ENCODE peak calls at places on chromosome X, in seven cellular contexts. One of them, this sample, is unnamed.

GRCh38 chrX:85084770-85085393 is 81.2 kb downstream of the APOOL start:
- DNase-seq in HCT116: peak
- DNase-seq in SK-N-SH: peak
- DNase-seq in H1: no peak
- DNase-seq in K562: peak
- DNase-seq in GM12878: peak
- DNase-seq in HepG2: peak
- DNase-seq in this sample: no peak

GRCh38 chrX:33138677-33139249 is 72.6 kb downstream of the DMD start:
- DNase-seq in HCT116: no peak
- DNase-seq in SK-N-SH: no peak
- DNase-seq in H1: no peak
- DNase-seq in K562: no peak
- DNase-seq in GM12878: no peak
- DNase-seq in HepG2: no peak
- DNase-seq in this sample: no peak

GRCh38 chrX:123860506-123860840 is 620 bp downstream of the XIAP start:
- DNase-seq in HCT116: no peak
- DNase-seq in SK-N-SH: peak
- DNase-seq in H1: no peak
- DNase-seq in K562: no peak
- DNase-seq in GM12878: peak
- DNase-seq in HepG2: peak
- DNase-seq in this sample: no peak

GRCh38 chrX:37405954-37406353 is 56.8 kb downstream of the PRRG1 start:
- DNase-seq in HCT116: no peak
- DNase-seq in SK-N-SH: no peak
- DNase-seq in H1: no peak
- DNase-seq in K562: no peak
- DNase-seq in GM12878: no peak
- DNase-seq in HepG2: no peak
- DNase-seq in this sample: no peak

GRCh38 chrX:70092247-70092646 is 30.0 kb downstream of the OTUD6A start:
- DNase-seq in HCT116: no peak
- DNase-seq in SK-N-SH: no peak
- DNase-seq in H1: no peak
- DNase-seq in K562: no peak
- DNase-seq in GM12878: no peak
- DNase-seq in HepG2: no peak
- DNase-seq in this sample: no peak

GRCh38 chrX:43595931-43596330 is 60.2 kb upstream of the MAOA start:
- DNase-seq in HCT116: no peak
- DNase-seq in SK-N-SH: no peak
- DNase-seq in H1: no peak
- DNase-seq in K562: no peak
- DNase-seq in GM12878: no peak
- DNase-seq in HepG2: no peak
- DNase-seq in this sample: no peak

GRCh38 chrX:18983711-18984380 is at the start of gene PHKA2:
- DNase-seq in HCT116: no peak
- DNase-seq in SK-N-SH: peak
- DNase-seq in H1: no peak
- DNase-seq in K562: peak
- DNase-seq in GM12878: no peak
- DNase-seq in HepG2: peak
- DNase-seq in this sample: no peak

GRCh38 chrX:21658152-21658737 is at the start of gene KLHL34:
- DNase-seq in HCT116: no peak
- DNase-seq in SK-N-SH: peak
- DNase-seq in H1: no peak
- DNase-seq in K562: no peak
- DNase-seq in GM12878: no peak
- DNase-seq in HepG2: no peak
- DNase-seq in this sample: no peak

GRCh38 chrX:47218920-47219815 is 687 bp downstream of the CDK16 start:
- DNase-seq in HCT116: no peak
- DNase-seq in SK-N-SH: peak
- DNase-seq in H1: no peak
- DNase-seq in K562: peak
- DNase-seq in GM12878: no peak
- DNase-seq in HepG2: no peak
- DNase-seq in this sample: no peak

GRCh38 chrX:100872161-100872560 is 2.0 kb downstream of the NOX1 start:
- DNase-seq in HCT116: no peak
- DNase-seq in SK-N-SH: no peak
- DNase-seq in H1: no peak
- DNase-seq in K562: no peak
- DNase-seq in GM12878: no peak
- DNase-seq in HepG2: no peak
- DNase-seq in this sample: no peak

GRCh38 chrX:45133465-45133864 is 67.2 kb downstream of the DIPK2B start:
- DNase-seq in HCT116: no peak
- DNase-seq in SK-N-SH: no peak
- DNase-seq in H1: no peak
- DNase-seq in K562: no peak
- DNase-seq in GM12878: no peak
- DNase-seq in HepG2: no peak
- DNase-seq in this sample: no peak

GRCh38 chrX:109974906-109975655 is 27.8 kb upstream of the TMEM164 start:
- DNase-seq in HCT116: no peak
- DNase-seq in SK-N-SH: no peak
- DNase-seq in H1: no peak
- DNase-seq in K562: peak
- DNase-seq in GM12878: no peak
- DNase-seq in HepG2: no peak
- DNase-seq in this sample: no peak

GRCh38 chrX:153792368-153792767 is 1.8 kb downstream of the IDH3G start:
- DNase-seq in HCT116: no peak
- DNase-seq in SK-N-SH: no peak
- DNase-seq in H1: no peak
- DNase-seq in K562: no peak
- DNase-seq in GM12878: no peak
- DNase-seq in HepG2: no peak
- DNase-seq in this sample: no peak

GRCh38 chrX:36957425-36958328 is 50.5 kb upstream of the FAM47C start:
- DNase-seq in HCT116: no peak
- DNase-seq in SK-N-SH: peak
- DNase-seq in H1: no peak
- DNase-seq in K562: no peak
- DNase-seq in GM12878: no peak
- DNase-seq in HepG2: no peak
- DNase-seq in this sample: no peak

GRCh38 chrX:151880895-151881294 is 31.8 kb upstream of the MAGEA4 start:
- DNase-seq in HCT116: no peak
- DNase-seq in SK-N-SH: no peak
- DNase-seq in H1: no peak
- DNase-seq in K562: no peak
- DNase-seq in GM12878: no peak
- DNase-seq in HepG2: no peak
- DNase-seq in this sample: no peak

GRCh38 chrX:150897371-150898319 is 823 bp downstream of the CD99L2 start:
- DNase-seq in HCT116: no peak
- DNase-seq in SK-N-SH: peak
- DNase-seq in H1: no peak
- DNase-seq in K562: no peak
- DNase-seq in GM12878: no peak
- DNase-seq in HepG2: no peak
- DNase-seq in this sample: no peak

DNA sequence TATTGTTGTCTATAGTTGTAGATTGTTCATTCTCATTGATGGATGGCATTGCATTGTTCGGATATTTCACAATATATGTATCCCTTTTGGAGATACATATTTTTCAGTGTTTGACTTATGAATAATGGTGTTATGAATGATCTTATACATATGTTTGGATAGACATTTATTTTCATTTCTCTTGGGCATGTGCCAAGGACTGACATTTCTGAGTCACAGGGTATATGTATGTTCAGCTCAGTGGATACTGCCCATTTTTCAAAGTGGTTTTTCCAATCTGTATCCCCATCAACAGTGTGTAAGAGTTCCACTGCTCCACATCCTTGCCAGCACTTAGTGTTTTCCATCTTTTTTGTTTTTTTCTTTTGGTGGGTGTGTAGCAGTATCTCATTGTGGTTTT is 45.0 kb upstream of the RAB40AL start:
- DNase-seq in HCT116: no peak
- DNase-seq in SK-N-SH: no peak
- DNase-seq in H1: no peak
- DNase-seq in K562: no peak
- DNase-seq in GM12878: no peak
- DNase-seq in HepG2: no peak
- DNase-seq in this sample: no peak
- TF ChIP-seq SIN3A in HCT116: no peak
- TF ChIP-seq SIN3A in SK-N-SH: no peak
- TF ChIP-seq SIN3A in H1: no peak
- TF ChIP-seq SIN3A in K562: no peak
- TF ChIP-seq SIN3A in GM12878: no peak
- TF ChIP-seq SIN3A in HepG2: no peak
- TF ChIP-seq SIN3A in this sample: no peak

DNA sequence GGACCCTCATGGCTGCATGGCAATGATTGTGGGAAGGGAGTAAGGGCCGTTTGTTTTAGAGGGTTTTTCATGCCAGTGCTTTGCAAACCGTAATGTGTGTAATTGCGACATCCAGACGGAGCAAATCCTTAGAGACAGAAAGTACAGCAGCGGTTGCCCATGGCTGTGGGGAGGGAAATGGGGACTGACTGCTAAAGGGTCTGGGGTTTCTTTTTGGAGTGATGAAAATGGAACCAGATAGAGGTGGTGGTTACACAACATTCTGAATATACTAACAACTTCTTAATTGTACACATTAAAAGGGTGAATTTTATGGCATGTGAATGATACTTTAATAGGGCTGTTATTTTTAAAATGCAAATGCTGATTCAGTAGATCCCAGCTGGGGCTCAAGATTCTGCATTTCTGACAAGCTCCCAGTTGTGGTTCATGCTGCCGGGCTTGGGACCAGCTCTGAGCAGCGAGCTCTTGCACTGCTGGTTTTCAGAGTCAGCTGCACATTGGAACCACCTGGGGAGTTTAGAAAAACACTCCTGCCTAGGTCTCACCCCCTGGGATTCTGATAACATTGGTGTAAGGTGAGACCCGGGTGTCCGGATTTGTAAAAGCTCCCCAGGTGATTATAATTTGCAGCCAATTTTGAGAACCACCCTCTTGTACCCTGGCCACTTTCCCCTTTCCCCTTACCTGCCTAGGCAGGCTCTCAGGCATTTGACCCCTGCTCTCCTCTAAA is 47.7 kb downstream of the PRPS1 start:
- DNase-seq in HCT116: no peak
- DNase-seq in SK-N-SH: no peak
- DNase-seq in H1: no peak
- DNase-seq in K562: no peak
- DNase-seq in GM12878: no peak
- DNase-seq in HepG2: no peak
- DNase-seq in this sample: no peak
- H3K4me3 ChIP-seq in HCT116: peak
- H3K4me3 ChIP-seq in SK-N-SH: peak
- H3K4me3 ChIP-seq in H1: no peak
- H3K4me3 ChIP-seq in K562: peak
- H3K4me3 ChIP-seq in GM12878: peak
- H3K4me3 ChIP-seq in HepG2: no peak
- H3K4me3 ChIP-seq in this sample: peak

GRCh38 chrX:64176876-64177275 is 28.6 kb downstream of the AMER1 start:
- DNase-seq in HCT116: no peak
- DNase-seq in SK-N-SH: no peak
- DNase-seq in H1: no peak
- DNase-seq in K562: no peak
- DNase-seq in GM12878: no peak
- DNase-seq in HepG2: peak
- DNase-seq in this sample: no peak
- H3K27ac ChIP-seq in HCT116: no peak
- H3K27ac ChIP-seq in SK-N-SH: no peak
- H3K27ac ChIP-seq in H1: no peak
- H3K27ac ChIP-seq in K562: no peak
- H3K27ac ChIP-seq in GM12878: no peak
- H3K27ac ChIP-seq in HepG2: no peak
- H3K27ac ChIP-seq in this sample: no peak

GRCh38 chrX:50115973-50116372 is 84.8 kb downstream of the AKAP4 start:
- DNase-seq in HCT116: no peak
- DNase-seq in SK-N-SH: no peak
- DNase-seq in H1: no peak
- DNase-seq in K562: no peak
- DNase-seq in GM12878: no peak
- DNase-seq in HepG2: no peak
- DNase-seq in this sample: no peak

GRCh38 chrX:50111762-50112161 is 89.0 kb downstream of the AKAP4 start:
- DNase-seq in HCT116: no peak
- DNase-seq in SK-N-SH: no peak
- DNase-seq in H1: no peak
- DNase-seq in K562: no peak
- DNase-seq in GM12878: no peak
- DNase-seq in HepG2: no peak
- DNase-seq in this sample: no peak

GRCh38 chrX:50114113-50114512 is 86.7 kb downstream of the AKAP4 start:
- DNase-seq in HCT116: no peak
- DNase-seq in SK-N-SH: no peak
- DNase-seq in H1: no peak
- DNase-seq in K562: no peak
- DNase-seq in GM12878: no peak
- DNase-seq in HepG2: peak
- DNase-seq in this sample: no peak

DNA sequence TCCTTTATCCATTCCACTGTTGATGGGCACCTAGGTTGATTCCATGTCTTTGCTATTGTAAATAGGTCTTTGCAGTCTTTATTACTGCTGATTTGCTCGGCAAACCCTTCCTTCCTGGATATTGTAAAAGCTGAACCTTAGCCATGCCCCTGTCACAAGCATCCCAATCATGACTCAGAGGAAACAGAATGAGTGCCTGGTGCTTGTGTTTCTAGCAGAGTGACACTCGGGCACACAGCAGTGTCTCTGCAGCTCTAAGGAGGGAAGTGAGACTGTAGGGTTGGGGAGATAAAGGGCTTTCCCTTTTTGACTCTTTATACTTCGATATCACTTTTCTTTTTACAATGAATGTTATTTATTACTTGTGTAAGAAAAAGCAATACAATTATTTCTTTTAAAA is 83.3 kb downstream of the AKAP4 start:
- DNase-seq in HCT116: no peak
- DNase-seq in SK-N-SH: no peak
- DNase-seq in H1: no peak
- DNase-seq in K562: no peak
- DNase-seq in GM12878: no peak
- DNase-seq in HepG2: no peak
- DNase-seq in this sample: no peak
- TF ChIP-seq SIN3A in HCT116: no peak
- TF ChIP-seq SIN3A in SK-N-SH: no peak
- TF ChIP-seq SIN3A in H1: no peak
- TF ChIP-seq SIN3A in K562: no peak
- TF ChIP-seq SIN3A in GM12878: no peak
- TF ChIP-seq SIN3A in HepG2: no peak
- TF ChIP-seq SIN3A in this sample: no peak